ENCODE peak calls at places on chromosomes 3 and 15, in seven cellular contexts. One of them, this sample, is unnamed.

GRCh38 chr15:67409175-67409574 is 111.8 kb upstream of the C15orf61 start:
- DNase-seq in RWPE2: no peak
- DNase-seq in stomach: no peak
- DNase-seq in WTC11: no peak
- DNase-seq in ovary: no peak
- DNase-seq in DND-41: peak
- DNase-seq in MCF 10A: no peak
- DNase-seq in this sample: no peak

GRCh38 chr3:59103552-59103951 is 53.7 kb upstream of the CFAP20DC start:
- DNase-seq in RWPE2: no peak
- DNase-seq in stomach: no peak
- DNase-seq in WTC11: no peak
- DNase-seq in ovary: no peak
- DNase-seq in DND-41: no peak
- DNase-seq in MCF 10A: no peak
- DNase-seq in this sample: no peak

GRCh38 chr15:62739082-62739481 is 303.5 kb upstream of the TPM1 start:
- DNase-seq in RWPE2: no peak
- DNase-seq in stomach: no peak
- DNase-seq in WTC11: no peak
- DNase-seq in ovary: no peak
- DNase-seq in DND-41: no peak
- DNase-seq in MCF 10A: peak
- DNase-seq in this sample: no peak

GRCh38 chr15:31302029-31302657 is 24.5 kb upstream of the KLF13 start:
- DNase-seq in RWPE2: no peak
- DNase-seq in stomach: no peak
- DNase-seq in WTC11: no peak
- DNase-seq in ovary: no peak
- DNase-seq in DND-41: peak
- DNase-seq in MCF 10A: no peak
- DNase-seq in this sample: peak

GRCh38 chr3:42014443-42014945 is 52.6 kb upstream of the ULK4 start:
- DNase-seq in RWPE2: no peak
- DNase-seq in stomach: no peak
- DNase-seq in WTC11: no peak
- DNase-seq in ovary: no peak
- DNase-seq in DND-41: no peak
- DNase-seq in MCF 10A: no peak
- DNase-seq in this sample: no peak

GRCh38 chr3:64074091-64074490 is 50.8 kb upstream of the PSMD6 start:
- DNase-seq in RWPE2: no peak
- DNase-seq in stomach: no peak
- DNase-seq in WTC11: no peak
- DNase-seq in ovary: no peak
- DNase-seq in DND-41: no peak
- DNase-seq in MCF 10A: peak
- DNase-seq in this sample: no peak

GRCh38 chr3:2098398-2099027 is at the start of gene CNTN4:
- DNase-seq in RWPE2: no peak
- DNase-seq in stomach: peak
- DNase-seq in WTC11: no peak
- DNase-seq in ovary: peak
- DNase-seq in DND-41: no peak
- DNase-seq in MCF 10A: no peak
- DNase-seq in this sample: no peak

GRCh38 chr3:113218011-113218678 is 6.8 kb downstream of the BOC start:
- DNase-seq in RWPE2: no peak
- DNase-seq in stomach: no peak
- DNase-seq in WTC11: no peak
- DNase-seq in ovary: no peak
- DNase-seq in DND-41: no peak
- DNase-seq in MCF 10A: no peak
- DNase-seq in this sample: no peak

GRCh38 chr3:143099213-143099612 is 20.4 kb upstream of the CHST2 start:
- DNase-seq in RWPE2: no peak
- DNase-seq in stomach: no peak
- DNase-seq in WTC11: no peak
- DNase-seq in ovary: no peak
- DNase-seq in DND-41: no peak
- DNase-seq in MCF 10A: no peak
- DNase-seq in this sample: no peak

GRCh38 chr3:77456881-77457280 is 417.0 kb downstream of the ROBO2 start:
- DNase-seq in RWPE2: no peak
- DNase-seq in stomach: no peak
- DNase-seq in WTC11: no peak
- DNase-seq in ovary: no peak
- DNase-seq in DND-41: no peak
- DNase-seq in MCF 10A: no peak
- DNase-seq in this sample: no peak

GRCh38 chr3:52014613-52015012 is 18.9 kb upstream of the RPL29 start:
- DNase-seq in RWPE2: no peak
- DNase-seq in stomach: no peak
- DNase-seq in WTC11: peak
- DNase-seq in ovary: no peak
- DNase-seq in DND-41: no peak
- DNase-seq in MCF 10A: no peak
- DNase-seq in this sample: no peak
- TF ChIP-seq CTCF in RWPE2: peak
- TF ChIP-seq CTCF in stomach: no peak
- TF ChIP-seq CTCF in WTC11: no peak
- TF ChIP-seq CTCF in ovary: no peak
- TF ChIP-seq CTCF in DND-41: peak
- TF ChIP-seq CTCF in MCF 10A: no peak
- TF ChIP-seq CTCF in this sample: peak

GRCh38 chr3:158804441-158804840 is 2.6 kb downstream of the MFSD1 start:
- DNase-seq in RWPE2: no peak
- DNase-seq in stomach: no peak
- DNase-seq in WTC11: no peak
- DNase-seq in ovary: no peak
- DNase-seq in DND-41: no peak
- DNase-seq in MCF 10A: no peak
- DNase-seq in this sample: no peak

GRCh38 chr3:158801696-158802398 is at the start of gene MFSD1:
- DNase-seq in RWPE2: peak
- DNase-seq in stomach: peak
- DNase-seq in WTC11: peak
- DNase-seq in ovary: peak
- DNase-seq in DND-41: peak
- DNase-seq in MCF 10A: peak
- DNase-seq in this sample: peak

GRCh38 chr3:158801200-158801599 is 654 bp upstream of the MFSD1 start:
- DNase-seq in RWPE2: no peak
- DNase-seq in stomach: no peak
- DNase-seq in WTC11: no peak
- DNase-seq in ovary: peak
- DNase-seq in DND-41: no peak
- DNase-seq in MCF 10A: no peak
- DNase-seq in this sample: no peak

DNA sequence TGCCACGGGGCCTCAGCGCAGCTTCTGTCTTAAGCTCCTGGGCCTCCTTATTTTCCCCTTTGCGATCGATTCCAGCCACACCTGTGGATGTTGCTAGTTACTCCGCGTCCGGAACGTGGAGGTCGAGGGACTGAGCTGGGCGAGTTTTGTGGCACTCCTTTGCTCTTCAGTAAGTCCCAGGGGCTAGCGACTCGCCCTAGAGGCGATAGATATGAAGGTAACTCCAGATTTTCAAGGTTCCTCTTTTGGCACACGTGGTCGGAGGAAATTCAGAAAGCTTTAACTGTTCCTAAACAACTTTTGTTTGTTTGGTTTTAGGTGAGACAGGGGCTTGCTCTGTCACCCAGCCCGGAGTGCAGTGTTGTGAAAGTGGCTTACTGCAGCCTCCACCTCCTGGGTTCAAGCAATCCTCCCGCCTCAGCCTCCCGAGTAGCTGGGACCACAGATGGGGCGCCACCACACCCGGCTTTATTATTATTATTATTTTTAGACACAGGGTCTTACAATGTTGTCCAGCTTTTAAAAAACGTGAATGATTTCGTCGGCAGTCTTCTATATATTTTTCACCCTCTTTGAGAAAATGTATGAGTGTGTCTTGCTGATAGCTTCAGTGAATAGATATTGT is 657 bp downstream of the MFSD1 start:
- DNase-seq in RWPE2: no peak
- DNase-seq in stomach: no peak
- DNase-seq in WTC11: no peak
- DNase-seq in ovary: no peak
- DNase-seq in DND-41: no peak
- DNase-seq in MCF 10A: no peak
- DNase-seq in this sample: peak
- TF ChIP-seq CTCF in RWPE2: no peak
- TF ChIP-seq CTCF in stomach: no peak
- TF ChIP-seq CTCF in WTC11: no peak
- TF ChIP-seq CTCF in ovary: no peak
- TF ChIP-seq CTCF in DND-41: no peak
- TF ChIP-seq CTCF in MCF 10A: no peak
- TF ChIP-seq CTCF in this sample: peak

GRCh38 chr15:45181491-45182285 is 6.1 kb downstream of the SHF start:
- DNase-seq in RWPE2: no peak
- DNase-seq in stomach: no peak
- DNase-seq in WTC11: no peak
- DNase-seq in ovary: no peak
- DNase-seq in DND-41: no peak
- DNase-seq in MCF 10A: no peak
- DNase-seq in this sample: no peak
- TF ChIP-seq CTCF in RWPE2: no peak
- TF ChIP-seq CTCF in stomach: no peak
- TF ChIP-seq CTCF in WTC11: no peak
- TF ChIP-seq CTCF in ovary: no peak
- TF ChIP-seq CTCF in DND-41: no peak
- TF ChIP-seq CTCF in MCF 10A: no peak
- TF ChIP-seq CTCF in this sample: no peak

GRCh38 chr3:46660003-46660402 is 33.5 kb downstream of the ALS2CL start:
- DNase-seq in RWPE2: no peak
- DNase-seq in stomach: no peak
- DNase-seq in WTC11: no peak
- DNase-seq in ovary: no peak
- DNase-seq in DND-41: peak
- DNase-seq in MCF 10A: no peak
- DNase-seq in this sample: no peak

GRCh38 chr3:46662771-46663551 is 30.5 kb downstream of the ALS2CL start:
- DNase-seq in RWPE2: no peak
- DNase-seq in stomach: peak
- DNase-seq in WTC11: no peak
- DNase-seq in ovary: peak
- DNase-seq in DND-41: peak
- DNase-seq in MCF 10A: no peak
- DNase-seq in this sample: peak

GRCh38 chr3:46661776-46662766 is 31.4 kb downstream of the ALS2CL start:
- DNase-seq in RWPE2: peak
- DNase-seq in stomach: no peak
- DNase-seq in WTC11: no peak
- DNase-seq in ovary: peak
- DNase-seq in DND-41: peak
- DNase-seq in MCF 10A: no peak
- DNase-seq in this sample: peak

GRCh38 chr3:46659285-46659684 is 34.2 kb downstream of the ALS2CL start:
- DNase-seq in RWPE2: no peak
- DNase-seq in stomach: no peak
- DNase-seq in WTC11: no peak
- DNase-seq in ovary: no peak
- DNase-seq in DND-41: no peak
- DNase-seq in MCF 10A: no peak
- DNase-seq in this sample: no peak

GRCh38 chr3:46660543-46661523 is 32.6 kb downstream of the ALS2CL start:
- DNase-seq in RWPE2: peak
- DNase-seq in stomach: peak
- DNase-seq in WTC11: no peak
- DNase-seq in ovary: no peak
- DNase-seq in DND-41: no peak
- DNase-seq in MCF 10A: peak
- DNase-seq in this sample: no peak
- TF ChIP-seq CTCF in RWPE2: no peak
- TF ChIP-seq CTCF in stomach: no peak
- TF ChIP-seq CTCF in WTC11: no peak
- TF ChIP-seq CTCF in ovary: no peak
- TF ChIP-seq CTCF in DND-41: peak
- TF ChIP-seq CTCF in MCF 10A: no peak
- TF ChIP-seq CTCF in this sample: no peak

This sample was measured in CD14-positive monocyte.